ENCODE peak calls at places on chromosomes 16 and 17, in four cellular contexts. One of them, this sample, is unnamed.

GRCh38 chr17:17177186-17177585 is 28.9 kb downstream of the PLD6 start:
- DNase-seq in Calu3: no peak
- DNase-seq in stimulated activated effector memory CD8-positive, alpha-beta T cell treated with anti-CD3 and anti-CD28 coated beads, Interleukin-12 subunit alpha, Interleukin-12 subunit beta, amount 100 ng/mL, for 72 hours: no peak
- DNase-seq in left lobe of liver: no peak
- DNase-seq in this sample: no peak

GRCh38 chr17:62802531-62803205 is 5.4 kb downstream of the MARCHF10 start:
- DNase-seq in Calu3: no peak
- DNase-seq in stimulated activated effector memory CD8-positive, alpha-beta T cell treated with anti-CD3 and anti-CD28 coated beads, Interleukin-12 subunit alpha, Interleukin-12 subunit beta, amount 100 ng/mL, for 72 hours: no peak
- DNase-seq in left lobe of liver: no peak
- DNase-seq in this sample: no peak

GRCh38 chr17:33942414-33942813 is 312.7 kb upstream of the CCL2 start:
- DNase-seq in Calu3: no peak
- DNase-seq in stimulated activated effector memory CD8-positive, alpha-beta T cell treated with anti-CD3 and anti-CD28 coated beads, Interleukin-12 subunit alpha, Interleukin-12 subunit beta, amount 100 ng/mL, for 72 hours: no peak
- DNase-seq in left lobe of liver: no peak
- DNase-seq in this sample: no peak

GRCh38 chr17:67359960-67360817 is 6.2 kb downstream of the PSMD12 start:
- DNase-seq in Calu3: peak
- DNase-seq in stimulated activated effector memory CD8-positive, alpha-beta T cell treated with anti-CD3 and anti-CD28 coated beads, Interleukin-12 subunit alpha, Interleukin-12 subunit beta, amount 100 ng/mL, for 72 hours: no peak
- DNase-seq in left lobe of liver: no peak
- DNase-seq in this sample: no peak

GRCh38 chr16:57089406-57089805 is 3.0 kb upstream of the CPNE2 start:
- DNase-seq in Calu3: no peak
- DNase-seq in stimulated activated effector memory CD8-positive, alpha-beta T cell treated with anti-CD3 and anti-CD28 coated beads, Interleukin-12 subunit alpha, Interleukin-12 subunit beta, amount 100 ng/mL, for 72 hours: no peak
- DNase-seq in left lobe of liver: no peak
- DNase-seq in this sample: no peak

GRCh38 chr17:17663160-17664072 is 17.8 kb upstream of the RAI1 start:
- DNase-seq in Calu3: peak
- DNase-seq in stimulated activated effector memory CD8-positive, alpha-beta T cell treated with anti-CD3 and anti-CD28 coated beads, Interleukin-12 subunit alpha, Interleukin-12 subunit beta, amount 100 ng/mL, for 72 hours: peak
- DNase-seq in left lobe of liver: no peak
- DNase-seq in this sample: no peak

GRCh38 chr17:39553326-39553945 is 54.3 kb downstream of the NEUROD2 start:
- DNase-seq in Calu3: no peak
- DNase-seq in stimulated activated effector memory CD8-positive, alpha-beta T cell treated with anti-CD3 and anti-CD28 coated beads, Interleukin-12 subunit alpha, Interleukin-12 subunit beta, amount 100 ng/mL, for 72 hours: no peak
- DNase-seq in left lobe of liver: no peak
- DNase-seq in this sample: no peak

GRCh38 chr16:64469906-64470702 is 651.8 kb downstream of the CDH11 start:
- DNase-seq in Calu3: no peak
- DNase-seq in stimulated activated effector memory CD8-positive, alpha-beta T cell treated with anti-CD3 and anti-CD28 coated beads, Interleukin-12 subunit alpha, Interleukin-12 subunit beta, amount 100 ng/mL, for 72 hours: no peak
- DNase-seq in left lobe of liver: no peak
- DNase-seq in this sample: no peak

GRCh38 chr17:19378416-19379293 is at the start of gene MAPK7:
- DNase-seq in Calu3: no peak
- DNase-seq in stimulated activated effector memory CD8-positive, alpha-beta T cell treated with anti-CD3 and anti-CD28 coated beads, Interleukin-12 subunit alpha, Interleukin-12 subunit beta, amount 100 ng/mL, for 72 hours: no peak
- DNase-seq in left lobe of liver: peak
- DNase-seq in this sample: no peak

GRCh38 chr16:3599121-3599520 is 12.3 kb downstream of the SLX4 start:
- DNase-seq in Calu3: no peak
- DNase-seq in stimulated activated effector memory CD8-positive, alpha-beta T cell treated with anti-CD3 and anti-CD28 coated beads, Interleukin-12 subunit alpha, Interleukin-12 subunit beta, amount 100 ng/mL, for 72 hours: no peak
- DNase-seq in left lobe of liver: no peak
- DNase-seq in this sample: no peak

GRCh38 chr16:68265078-68265925 is 976 bp downstream of the SLC7A6 start:
- DNase-seq in Calu3: peak
- DNase-seq in stimulated activated effector memory CD8-positive, alpha-beta T cell treated with anti-CD3 and anti-CD28 coated beads, Interleukin-12 subunit alpha, Interleukin-12 subunit beta, amount 100 ng/mL, for 72 hours: no peak
- DNase-seq in left lobe of liver: no peak
- DNase-seq in this sample: no peak

GRCh38 chr16:10594312-10594950 is 14.0 kb upstream of the EMP2 start:
- DNase-seq in Calu3: peak
- DNase-seq in stimulated activated effector memory CD8-positive, alpha-beta T cell treated with anti-CD3 and anti-CD28 coated beads, Interleukin-12 subunit alpha, Interleukin-12 subunit beta, amount 100 ng/mL, for 72 hours: no peak
- DNase-seq in left lobe of liver: no peak
- DNase-seq in this sample: peak

GRCh38 chr17:41678907-41679739 is 9.6 kb upstream of the EIF1 start:
- DNase-seq in Calu3: peak
- DNase-seq in stimulated activated effector memory CD8-positive, alpha-beta T cell treated with anti-CD3 and anti-CD28 coated beads, Interleukin-12 subunit alpha, Interleukin-12 subunit beta, amount 100 ng/mL, for 72 hours: peak
- DNase-seq in left lobe of liver: no peak
- DNase-seq in this sample: peak

GRCh38 chr17:1803280-1803679 is 26.4 kb downstream of the SMYD4 start:
- DNase-seq in Calu3: no peak
- DNase-seq in stimulated activated effector memory CD8-positive, alpha-beta T cell treated with anti-CD3 and anti-CD28 coated beads, Interleukin-12 subunit alpha, Interleukin-12 subunit beta, amount 100 ng/mL, for 72 hours: no peak
- DNase-seq in left lobe of liver: no peak
- DNase-seq in this sample: no peak

GRCh38 chr16:86572616-86573015 is 5.7 kb upstream of the FOXL1 start:
- DNase-seq in Calu3: no peak
- DNase-seq in stimulated activated effector memory CD8-positive, alpha-beta T cell treated with anti-CD3 and anti-CD28 coated beads, Interleukin-12 subunit alpha, Interleukin-12 subunit beta, amount 100 ng/mL, for 72 hours: no peak
- DNase-seq in left lobe of liver: no peak
- DNase-seq in this sample: no peak

GRCh38 chr17:14165672-14166071 is 71.0 kb downstream of the CDRT15 start:
- DNase-seq in Calu3: no peak
- DNase-seq in stimulated activated effector memory CD8-positive, alpha-beta T cell treated with anti-CD3 and anti-CD28 coated beads, Interleukin-12 subunit alpha, Interleukin-12 subunit beta, amount 100 ng/mL, for 72 hours: no peak
- DNase-seq in left lobe of liver: no peak
- DNase-seq in this sample: no peak

GRCh38 chr17:80539022-80539421 is 5.6 kb upstream of the RPTOR start:
- DNase-seq in Calu3: no peak
- DNase-seq in stimulated activated effector memory CD8-positive, alpha-beta T cell treated with anti-CD3 and anti-CD28 coated beads, Interleukin-12 subunit alpha, Interleukin-12 subunit beta, amount 100 ng/mL, for 72 hours: no peak
- DNase-seq in left lobe of liver: no peak
- DNase-seq in this sample: no peak

GRCh38 chr17:27572665-27573064 is 58.3 kb upstream of the LGALS9 start:
- DNase-seq in Calu3: no peak
- DNase-seq in stimulated activated effector memory CD8-positive, alpha-beta T cell treated with anti-CD3 and anti-CD28 coated beads, Interleukin-12 subunit alpha, Interleukin-12 subunit beta, amount 100 ng/mL, for 72 hours: no peak
- DNase-seq in left lobe of liver: no peak
- DNase-seq in this sample: no peak

GRCh38 chr16:289395-289997 is 6.5 kb downstream of the PDIA2 start:
- DNase-seq in Calu3: no peak
- DNase-seq in stimulated activated effector memory CD8-positive, alpha-beta T cell treated with anti-CD3 and anti-CD28 coated beads, Interleukin-12 subunit alpha, Interleukin-12 subunit beta, amount 100 ng/mL, for 72 hours: no peak
- DNase-seq in left lobe of liver: no peak
- DNase-seq in this sample: no peak